ENCODE peak calls at places on chromosomes 3 and 15, in ten cellular contexts. D is CD4-positive, alpha-beta memory T cell; I is CD8-positive, alpha-beta T cell; F is transverse colon; N is neuronal stem cell; C is pancreas; Z is CD8-positive, alpha-beta memory T cell; L is left ventricle myocardium inferior; A is tibial artery; P is cardiac muscle cell. Q is an unnamed sample.
A peak's percentile ranks its signal among the peaks of the same experiment; 100 is the strongest.

GRCh38 chr3:49020335-49021212 is 1.3 kb upstream of the NDUFAF3 start:
- DNase-seq in D (no peak), I (no peak), F (peak; percentile 75), N (no peak), C (peak; percentile 75), Z (no peak), L (peak; percentile 62), A (peak; percentile 82), P (no peak), Q (no peak)

GRCh38 chr3:73520931-73521461 is 103.7 kb downstream of the PDZRN3 start:
- DNase-seq in D (no peak), I (no peak), F (peak; percentile 63), N (no peak), C (no peak), Z (no peak), L (peak; percentile 44), A (peak; percentile 90), P (peak; percentile 35), Q (no peak)

GRCh38 chr3:63067999-63068645 is 192.9 kb upstream of the CADPS start:
- DNase-seq in D (no peak), I (no peak), F (no peak), N (peak; percentile 72), C (no peak), Z (no peak), L (no peak), A (no peak), P (peak; percentile 49), Q (no peak)

GRCh38 chr3:45078910-45079522 is 52.9 kb downstream of the CLEC3B start:
- DNase-seq in D (no peak), I (no peak), F (peak; percentile 47), N (no peak), C (no peak), Z (no peak), L (no peak), A (no peak), P (peak; percentile 66), Q (no peak)

GRCh38 chr3:70021267-70021666 is 21.7 kb downstream of the SAMMSON start:
- DNase-seq in D (no peak), I (no peak), F (no peak), N (no peak), C (no peak), Z (no peak), L (no peak), A (no peak), P (no peak), Q (no peak)

GRCh38 chr3:64732570-64732969 is 44.8 kb upstream of the ADAMTS9 start:
- DNase-seq in D (no peak), I (no peak), F (no peak), N (no peak), C (no peak), Z (no peak), L (no peak), A (no peak), P (peak; percentile 33), Q (no peak)

GRCh38 chr3:108602935-108603294 is 13.4 kb downstream of the DZIP3 start:
- DNase-seq in D (no peak), I (no peak), F (no peak), N (no peak), C (no peak), Z (no peak), L (no peak), A (no peak), P (no peak), Q (no peak)

GRCh38 chr3:184259878-184260570 is 1.3 kb downstream of the CAMK2N2 start:
- DNase-seq in D (peak; percentile 39), I (peak; percentile 44), F (peak; percentile 19), N (peak; percentile 54), C (peak; percentile 64), Z (peak; percentile 35), L (peak; percentile 29), A (no peak), P (peak; percentile 44), Q (no peak)

GRCh38 chr3:105523496-105523895 is 156.8 kb downstream of the ALCAM start:
- DNase-seq in D (no peak), I (no peak), F (no peak), N (no peak), C (no peak), Z (no peak), L (no peak), A (no peak), P (peak; percentile 9), Q (no peak)

GRCh38 chr3:40843851-40844548 is 319.2 kb downstream of the ZNF621 start:
- DNase-seq in D (no peak), I (no peak), F (no peak), N (no peak), C (no peak), Z (no peak), L (no peak), A (no peak), P (peak; percentile 5), Q (no peak)

GRCh38 chr3:20062996-20063395 is 22.8 kb downstream of the KAT2B start:
- DNase-seq in D (no peak), I (no peak), F (no peak), N (no peak), C (no peak), Z (no peak), L (no peak), A (no peak), P (no peak), Q (no peak)

GRCh38 chr3:20060924-20061323 is 20.7 kb downstream of the KAT2B start:
- DNase-seq in D (no peak), I (no peak), F (no peak), N (no peak), C (no peak), Z (no peak), L (no peak), A (no peak), P (peak; percentile 79), Q (no peak)

GRCh38 chr3:20057612-20058180 is 17.4 kb downstream of the KAT2B start:
- DNase-seq in D (no peak), I (no peak), F (no peak), N (no peak), C (no peak), Z (no peak), L (no peak), A (no peak), P (peak; percentile 63), Q (no peak)

GRCh38 chr3:20064387-20064786 is 24.1 kb downstream of the KAT2B start:
- DNase-seq in D (no peak), I (no peak), F (no peak), N (no peak), C (no peak), Z (no peak), L (no peak), A (no peak), P (no peak), Q (no peak)

GRCh38 chr3:20061331-20061730 is 21.1 kb downstream of the KAT2B start:
- DNase-seq in D (no peak), I (no peak), F (no peak), N (no peak), C (no peak), Z (no peak), L (no peak), A (no peak), P (no peak), Q (no peak)
- H3K4me3 ChIP-seq in D (no peak overlapping the region), I (no peak overlapping the region), F (no peak overlapping the region), N (no peak overlapping the region), C (no peak overlapping the region), Z (peak overlapping the region; percentile 12), L (peak overlapping the region; percentile 34), A (no peak overlapping the region), P (no peak overlapping the region), Q (peak overlapping the region; percentile 57)

GRCh38 chr15:28099555-28100140 is 533 bp upstream of the OCA2 start:
- DNase-seq in D (no peak), I (no peak), F (no peak), N (no peak), C (no peak), Z (no peak), L (no peak), A (peak; percentile 85), P (no peak), Q (no peak)
- H3K27ac ChIP-seq in D (no peak overlapping the region), I (no peak overlapping the region), F (no peak overlapping the region), N (no peak overlapping the region), C (no peak overlapping the region), Z (no peak overlapping the region), L (peak overlapping the region; percentile 52), A (peak overlapping the region; percentile 96), P (no peak overlapping the region), Q (peak overlapping the region; percentile 96)

DNA sequence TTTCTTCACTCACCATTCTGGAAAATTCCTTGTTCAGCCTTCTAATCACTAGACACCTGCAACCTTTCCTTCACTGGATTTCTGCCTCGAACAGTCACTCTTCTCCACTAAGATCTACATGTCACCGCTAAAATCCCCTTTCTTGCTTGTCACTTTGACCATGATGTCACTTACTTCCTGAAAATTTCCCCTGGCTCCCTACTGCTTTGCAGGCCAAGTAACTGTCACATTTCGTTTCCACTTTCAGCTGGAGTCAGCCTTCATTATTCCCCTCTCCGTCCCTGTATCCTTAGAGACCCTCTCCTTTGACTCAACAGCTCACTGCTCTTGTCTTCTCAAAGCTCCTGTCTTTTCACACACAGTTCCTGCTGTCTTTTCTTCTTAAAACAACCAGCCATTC is 15.9 kb downstream of the CHL1 start:
- DNase-seq in D (no peak), I (no peak), F (no peak), N (no peak), C (no peak), Z (no peak), L (no peak), A (no peak), P (no peak), Q (no peak)
- H3K9me3 ChIP-seq in D (no peaks in the 10 kb centered on the region), I (no peaks in the 10 kb centered on the region), F (no peaks in the 10 kb centered on the region), N (no peaks in the 10 kb centered on the region), C (no peaks in the 10 kb centered on the region), Z (no peaks in the 10 kb centered on the region), L (no peaks in the 10 kb centered on the region), A (no peaks in the 10 kb centered on the region), P (no peaks in the 10 kb centered on the region), Q (no peaks in the 10 kb centered on the region)

GRCh38 chr3:42042747-42043115 is 48.4 kb upstream of the TRAK1 start:
- DNase-seq in D (no peak), I (no peak), F (no peak), N (no peak), C (no peak), Z (no peak), L (no peak), A (no peak), P (peak; percentile 25), Q (no peak)

GRCh38 chr3:42045719-42046243 is 45.4 kb upstream of the TRAK1 start:
- DNase-seq in D (no peak), I (no peak), F (no peak), N (no peak), C (no peak), Z (no peak), L (no peak), A (no peak), P (no peak), Q (no peak)

GRCh38 chr3:42037318-42037945 is 53.7 kb upstream of the TRAK1 start:
- DNase-seq in D (no peak), I (no peak), F (no peak), N (no peak), C (no peak), Z (no peak), L (no peak), A (no peak), P (no peak), Q (no peak)

DNA sequence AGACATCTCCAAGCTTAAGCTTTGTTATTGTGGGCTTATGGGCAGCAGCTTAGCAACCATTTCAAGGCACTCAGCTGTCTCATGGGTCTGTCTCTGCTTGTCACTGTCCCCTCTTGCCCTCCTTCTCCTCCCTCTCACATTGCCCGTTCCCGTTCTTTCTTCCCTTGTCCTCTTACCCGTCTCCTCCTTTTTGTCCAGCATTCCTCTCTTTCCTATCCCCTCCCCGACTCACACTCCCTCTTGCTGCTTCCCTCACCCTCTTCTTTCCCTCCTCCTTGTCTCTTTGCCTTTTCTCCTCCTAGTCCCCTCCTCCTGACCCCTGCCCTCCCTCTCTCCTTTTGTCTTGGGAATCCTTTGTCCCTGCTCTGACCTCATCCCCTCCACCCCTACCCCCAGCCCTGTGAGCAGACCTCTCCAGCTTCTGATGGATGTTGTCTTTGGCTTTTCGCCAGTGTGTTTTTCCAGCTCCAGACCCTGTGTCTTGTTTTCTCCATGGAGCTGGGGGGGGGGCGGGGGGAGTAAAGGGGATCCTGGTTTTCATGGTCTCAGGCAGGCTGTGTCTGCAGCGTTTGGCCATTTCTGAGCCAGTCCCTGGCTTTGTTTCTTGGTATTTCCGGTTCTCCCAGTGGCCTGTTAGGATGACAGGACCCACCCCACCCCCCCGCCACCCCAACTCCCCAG is 47.9 kb upstream of the TRAK1 start:
- DNase-seq in D (no peak), I (no peak), F (no peak), N (peak; percentile 91), C (no peak), Z (no peak), L (peak; percentile 58), A (no peak), P (peak; percentile 93), Q (no peak)
- H3K4me3 ChIP-seq in D (no peak overlapping the region), I (no peak overlapping the region), F (no peak overlapping the region), N (no peak overlapping the region), C (no peak overlapping the region), Z (no peak overlapping the region), L (peak overlapping the region; percentile 39), A (no peak overlapping the region), P (no peak overlapping the region), Q (peak overlapping the region; percentile 58)